ENCODE peak calls at places on chromosomes 12 and 14, in ten cellular contexts. One of them, this sample, is unnamed.

GRCh38 chr14:76956253-76957090 is 72.0 kb downstream of the IRF2BPL start:
- DNase-seq in HCT116: peak; percentile 82
- DNase-seq in K562: peak; percentile 93
- DNase-seq in sigmoid colon: peak; percentile 95
- DNase-seq in GM23338: peak; percentile 98
- DNase-seq in transverse colon: peak; percentile 92
- DNase-seq in suprapubic skin: peak; percentile 95
- DNase-seq in Panc1: no peak
- DNase-seq in endothelial cell of umbilical vein: peak; percentile 99
- DNase-seq in vagina: no peak
- DNase-seq in this sample: peak; percentile 97

GRCh38 chr12:1170411-1170810 is 179.4 kb downstream of the ERC1 start:
- DNase-seq in endothelial cell of umbilical vein: no peak
- DNase-seq in suprapubic skin: no peak
- DNase-seq in GM23338: no peak
- DNase-seq in K562: no peak
- DNase-seq in transverse colon: no peak
- DNase-seq in sigmoid colon: no peak
- DNase-seq in vagina: no peak
- DNase-seq in HCT116: no peak
- DNase-seq in Panc1: no peak
- DNase-seq in this sample: no peak

GRCh38 chr12:90978117-90978770 is 23.3 kb upstream of the CCER1 start:
- DNase-seq in HCT116: peak; percentile 43
- DNase-seq in endothelial cell of umbilical vein: peak; percentile 70
- DNase-seq in GM23338: peak; percentile 55
- DNase-seq in Panc1: no peak
- DNase-seq in sigmoid colon: no peak
- DNase-seq in transverse colon: no peak
- DNase-seq in suprapubic skin: no peak
- DNase-seq in vagina: no peak
- DNase-seq in K562: peak; percentile 25
- DNase-seq in this sample: no peak

GRCh38 chr12:50828121-50828520 is 14.6 kb upstream of the TMPRSS12 start:
- DNase-seq in GM23338: no peak
- DNase-seq in transverse colon: no peak
- DNase-seq in vagina: no peak
- DNase-seq in K562: no peak
- DNase-seq in suprapubic skin: no peak
- DNase-seq in Panc1: no peak
- DNase-seq in endothelial cell of umbilical vein: no peak
- DNase-seq in HCT116: no peak
- DNase-seq in sigmoid colon: no peak
- DNase-seq in this sample: no peak

GRCh38 chr12:40921563-40922163 is 229.4 kb downstream of the CNTN1 start:
- DNase-seq in transverse colon: no peak
- DNase-seq in vagina: no peak
- DNase-seq in Panc1: no peak
- DNase-seq in suprapubic skin: no peak
- DNase-seq in endothelial cell of umbilical vein: peak; percentile 27
- DNase-seq in sigmoid colon: no peak
- DNase-seq in HCT116: peak; percentile 12
- DNase-seq in K562: peak; percentile 12
- DNase-seq in GM23338: peak; percentile 56
- DNase-seq in this sample: no peak

GRCh38 chr14:31660191-31660590 is 99.0 kb downstream of the NUBPL start:
- DNase-seq in GM23338: no peak
- DNase-seq in K562: no peak
- DNase-seq in suprapubic skin: no peak
- DNase-seq in vagina: no peak
- DNase-seq in HCT116: no peak
- DNase-seq in endothelial cell of umbilical vein: no peak
- DNase-seq in sigmoid colon: no peak
- DNase-seq in Panc1: no peak
- DNase-seq in transverse colon: no peak
- DNase-seq in this sample: no peak

GRCh38 chr12:120688527-120689071 is 1.6 kb downstream of the MLEC start:
- DNase-seq in K562: peak; percentile 31
- DNase-seq in transverse colon: peak; percentile 56
- DNase-seq in HCT116: no peak
- DNase-seq in Panc1: no peak
- DNase-seq in endothelial cell of umbilical vein: peak; percentile 72
- DNase-seq in vagina: no peak
- DNase-seq in sigmoid colon: no peak
- DNase-seq in GM23338: no peak
- DNase-seq in suprapubic skin: no peak
- DNase-seq in this sample: no peak

GRCh38 chr12:109291531-109292341 is 17.3 kb downstream of the FOXN4 start:
- DNase-seq in HCT116: no peak
- DNase-seq in vagina: no peak
- DNase-seq in GM23338: peak; percentile 92
- DNase-seq in sigmoid colon: peak; percentile 83
- DNase-seq in endothelial cell of umbilical vein: no peak
- DNase-seq in Panc1: no peak
- DNase-seq in transverse colon: peak; percentile 46
- DNase-seq in K562: no peak
- DNase-seq in suprapubic skin: no peak
- DNase-seq in this sample: peak; percentile 60

GRCh38 chr14:24342889-24343288 is 3.1 kb upstream of the RIPK3 start:
- DNase-seq in HCT116: no peak
- DNase-seq in Panc1: no peak
- DNase-seq in K562: no peak
- DNase-seq in sigmoid colon: no peak
- DNase-seq in suprapubic skin: no peak
- DNase-seq in endothelial cell of umbilical vein: no peak
- DNase-seq in GM23338: no peak
- DNase-seq in transverse colon: no peak
- DNase-seq in vagina: no peak
- DNase-seq in this sample: no peak

GRCh38 chr12:6570264-6570887 is 2.3 kb upstream of the NOP2 start:
- DNase-seq in Panc1: no peak
- DNase-seq in suprapubic skin: no peak
- DNase-seq in HCT116: peak; percentile 37
- DNase-seq in vagina: no peak
- DNase-seq in sigmoid colon: no peak
- DNase-seq in transverse colon: peak; percentile 64
- DNase-seq in GM23338: peak; percentile 85
- DNase-seq in endothelial cell of umbilical vein: peak; percentile 39
- DNase-seq in K562: peak; percentile 58
- DNase-seq in this sample: peak; percentile 83

GRCh38 chr12:40300490-40300889 is 75.7 kb downstream of the LRRK2 start:
- DNase-seq in Panc1: no peak
- DNase-seq in K562: no peak
- DNase-seq in transverse colon: no peak
- DNase-seq in endothelial cell of umbilical vein: no peak
- DNase-seq in HCT116: no peak
- DNase-seq in vagina: no peak
- DNase-seq in suprapubic skin: no peak
- DNase-seq in GM23338: no peak
- DNase-seq in sigmoid colon: no peak
- DNase-seq in this sample: no peak

GRCh38 chr14:27049611-27050172 is 451.9 kb upstream of the NOVA1 start:
- DNase-seq in suprapubic skin: no peak
- DNase-seq in HCT116: no peak
- DNase-seq in vagina: no peak
- DNase-seq in Panc1: no peak
- DNase-seq in endothelial cell of umbilical vein: no peak
- DNase-seq in transverse colon: no peak
- DNase-seq in K562: no peak
- DNase-seq in GM23338: no peak
- DNase-seq in sigmoid colon: no peak
- DNase-seq in this sample: no peak

GRCh38 chr12:23949212-23950010 is at the start of gene SOX5:
- DNase-seq in sigmoid colon: peak; percentile 70
- DNase-seq in endothelial cell of umbilical vein: peak; percentile 49
- DNase-seq in K562: peak; percentile 72
- DNase-seq in vagina: no peak
- DNase-seq in HCT116: no peak
- DNase-seq in transverse colon: no peak
- DNase-seq in Panc1: no peak
- DNase-seq in suprapubic skin: no peak
- DNase-seq in GM23338: peak; percentile 63
- DNase-seq in this sample: no peak

GRCh38 chr12:8687846-8688601 is 9.8 kb upstream of the RIMKLB start:
- DNase-seq in HCT116: peak; percentile 27
- DNase-seq in transverse colon: peak; percentile 29
- DNase-seq in K562: peak; percentile 25
- DNase-seq in vagina: no peak
- DNase-seq in suprapubic skin: no peak
- DNase-seq in GM23338: peak; percentile 56
- DNase-seq in Panc1: no peak
- DNase-seq in endothelial cell of umbilical vein: peak; percentile 97
- DNase-seq in sigmoid colon: peak; percentile 94
- DNase-seq in this sample: no peak

GRCh38 chr14:87992349-87992719 is 648 bp downstream of the GALC start:
- DNase-seq in transverse colon: no peak
- DNase-seq in GM23338: peak; percentile 50
- DNase-seq in vagina: no peak
- DNase-seq in Panc1: no peak
- DNase-seq in suprapubic skin: no peak
- DNase-seq in sigmoid colon: no peak
- DNase-seq in K562: peak; percentile 30
- DNase-seq in endothelial cell of umbilical vein: no peak
- DNase-seq in HCT116: no peak
- DNase-seq in this sample: no peak

GRCh38 chr12:25950329-25951115 is 8.0 kb upstream of the RASSF8 start:
- DNase-seq in suprapubic skin: no peak
- DNase-seq in sigmoid colon: no peak
- DNase-seq in GM23338: no peak
- DNase-seq in K562: no peak
- DNase-seq in vagina: no peak
- DNase-seq in Panc1: no peak
- DNase-seq in endothelial cell of umbilical vein: no peak
- DNase-seq in transverse colon: no peak
- DNase-seq in HCT116: peak; percentile 21
- DNase-seq in this sample: no peak

GRCh38 chr14:63438065-63438757 is 105.0 kb downstream of the PPP2R5E start:
- DNase-seq in sigmoid colon: peak; percentile 85
- DNase-seq in HCT116: peak; percentile 15
- DNase-seq in Panc1: peak; percentile 13
- DNase-seq in suprapubic skin: no peak
- DNase-seq in K562: peak; percentile 14
- DNase-seq in GM23338: peak; percentile 36
- DNase-seq in transverse colon: peak; percentile 58
- DNase-seq in endothelial cell of umbilical vein: peak; percentile 94
- DNase-seq in vagina: no peak
- DNase-seq in this sample: no peak
- TF ChIP-seq CTCF in sigmoid colon: peak; percentile 12
- TF ChIP-seq CTCF in HCT116: peak; percentile 10
- TF ChIP-seq CTCF in Panc1: peak; percentile 12
- TF ChIP-seq CTCF in suprapubic skin: no peak
- TF ChIP-seq CTCF in K562: no peak
- TF ChIP-seq CTCF in GM23338: peak; percentile 34
- TF ChIP-seq CTCF in transverse colon: peak; percentile 43
- TF ChIP-seq CTCF in endothelial cell of umbilical vein: no peak
- TF ChIP-seq CTCF in vagina: no peak
- TF ChIP-seq CTCF in this sample: no peak

GRCh38 chr12:82314406-82314892 is 43.7 kb downstream of the CCDC59 start:
- DNase-seq in suprapubic skin: no peak
- DNase-seq in transverse colon: peak; percentile 53
- DNase-seq in K562: no peak
- DNase-seq in endothelial cell of umbilical vein: no peak
- DNase-seq in sigmoid colon: no peak
- DNase-seq in HCT116: no peak
- DNase-seq in vagina: no peak
- DNase-seq in Panc1: no peak
- DNase-seq in GM23338: peak; percentile 82
- DNase-seq in this sample: no peak
- TF ChIP-seq POLR2AphosphoS5 in suprapubic skin: no peak
- TF ChIP-seq POLR2AphosphoS5 in transverse colon: no peak
- TF ChIP-seq POLR2AphosphoS5 in K562: no peak
- TF ChIP-seq POLR2AphosphoS5 in endothelial cell of umbilical vein: no peak
- TF ChIP-seq POLR2AphosphoS5 in sigmoid colon: no peak
- TF ChIP-seq POLR2AphosphoS5 in HCT116: no peak
- TF ChIP-seq POLR2AphosphoS5 in vagina: no peak
- TF ChIP-seq POLR2AphosphoS5 in Panc1: no peak
- TF ChIP-seq POLR2AphosphoS5 in GM23338: peak; percentile 25
- TF ChIP-seq POLR2AphosphoS5 in this sample: no peak

GRCh38 chr14:65255583-65256443 is 153.5 kb upstream of the MAX start:
- DNase-seq in suprapubic skin: no peak
- DNase-seq in GM23338: peak; percentile 94
- DNase-seq in K562: no peak
- DNase-seq in vagina: no peak
- DNase-seq in transverse colon: peak; percentile 88
- DNase-seq in endothelial cell of umbilical vein: no peak
- DNase-seq in Panc1: no peak
- DNase-seq in HCT116: peak; percentile 78
- DNase-seq in sigmoid colon: no peak
- DNase-seq in this sample: no peak
- TF ChIP-seq CTCF in suprapubic skin: no peak
- TF ChIP-seq CTCF in GM23338: no peak
- TF ChIP-seq CTCF in K562: no peak
- TF ChIP-seq CTCF in vagina: no peak
- TF ChIP-seq CTCF in transverse colon: peak; percentile 59
- TF ChIP-seq CTCF in endothelial cell of umbilical vein: no peak
- TF ChIP-seq CTCF in Panc1: no peak
- TF ChIP-seq CTCF in HCT116: peak; percentile 11
- TF ChIP-seq CTCF in sigmoid colon: no peak
- TF ChIP-seq CTCF in this sample: no peak

DNA sequence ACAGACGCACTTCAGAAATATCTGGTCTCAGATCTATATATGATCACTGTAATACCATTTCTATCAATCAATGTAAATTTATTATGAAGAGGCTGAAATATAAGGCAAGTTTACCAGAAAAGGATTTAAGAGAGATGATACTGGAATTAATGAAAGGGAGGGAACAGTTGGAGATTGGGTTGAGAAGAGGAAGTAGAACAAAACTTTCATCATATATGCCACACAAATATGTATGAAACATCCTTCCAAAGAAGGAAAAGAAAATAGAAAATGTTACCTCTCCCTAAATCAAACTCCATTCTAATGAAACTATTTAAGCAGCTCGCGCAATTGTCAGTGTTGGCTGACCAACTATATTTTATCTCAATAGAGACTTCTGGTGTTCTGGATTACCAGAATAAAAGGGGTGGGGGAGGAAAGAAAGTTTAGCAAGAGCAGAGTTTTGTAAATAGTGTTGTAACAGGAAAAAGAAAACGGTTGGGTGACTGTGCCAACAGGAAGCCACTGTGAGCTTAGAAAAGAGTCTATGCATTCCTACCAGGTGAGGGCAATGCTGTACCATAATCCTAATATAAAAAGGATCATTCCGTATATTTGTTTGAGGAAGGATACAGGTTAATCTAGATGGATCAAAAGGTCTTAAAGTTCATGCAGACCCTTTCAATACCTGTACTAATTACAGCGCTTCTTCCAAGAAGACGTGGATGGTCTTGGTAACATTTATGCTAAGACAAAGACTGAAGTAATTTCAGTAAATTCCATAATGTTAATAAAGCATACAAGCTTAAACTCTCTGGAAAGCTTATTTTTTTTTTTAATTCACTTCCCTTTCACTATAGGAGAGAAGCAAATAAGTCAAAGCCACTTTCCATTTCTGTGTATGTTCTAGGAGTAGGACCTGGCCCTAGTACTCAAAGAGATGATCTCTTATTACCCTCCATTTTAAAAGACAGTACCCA is 14.5 kb upstream of the LLPH start:
- DNase-seq in suprapubic skin: no peak
- DNase-seq in sigmoid colon: peak; percentile 69
- DNase-seq in endothelial cell of umbilical vein: peak; percentile 88
- DNase-seq in transverse colon: peak; percentile 55
- DNase-seq in vagina: no peak
- DNase-seq in HCT116: peak; percentile 52
- DNase-seq in GM23338: peak; percentile 81
- DNase-seq in Panc1: peak; percentile 41
- DNase-seq in K562: peak; percentile 31
- DNase-seq in this sample: no peak
- TF ChIP-seq POLR2AphosphoS5 in suprapubic skin: no peak
- TF ChIP-seq POLR2AphosphoS5 in sigmoid colon: no peak
- TF ChIP-seq POLR2AphosphoS5 in endothelial cell of umbilical vein: peak; percentile 43
- TF ChIP-seq POLR2AphosphoS5 in transverse colon: no peak
- TF ChIP-seq POLR2AphosphoS5 in vagina: peak; percentile 77
- TF ChIP-seq POLR2AphosphoS5 in HCT116: no peak
- TF ChIP-seq POLR2AphosphoS5 in GM23338: no peak
- TF ChIP-seq POLR2AphosphoS5 in Panc1: no peak
- TF ChIP-seq POLR2AphosphoS5 in K562: no peak
- TF ChIP-seq POLR2AphosphoS5 in this sample: no peak